ENCODE peak calls at places on chromosome 18, in seven cellular contexts. C is bronchial epithelial cell; H is lower leg skin; S is body of pancreas; K is neural progenitor cell; W is CD4-positive, CD25-positive, alpha-beta regulatory T cell; Q is GM12864. B is an unnamed sample.

GRCh38 chr18:25279961-25280360 is 72.0 kb downstream of the ZNF521 start:
- DNase-seq in C (no peak), H (no peak), S (no peak), K (no peak), W (no peak), Q (no peak), B (no peak)

GRCh38 chr18:35513181-35513932 is 15.6 kb upstream of the INO80C start:
- DNase-seq in C (peak), H (no peak), S (peak), K (peak), W (no peak), Q (no peak), B (peak)

GRCh38 chr18:63223837-63224236 is 95.7 kb downstream of the BCL2 start:
- DNase-seq in C (no peak), H (no peak), S (no peak), K (no peak), W (no peak), Q (no peak), B (no peak)

GRCh38 chr18:7273301-7273911 is 42.5 kb downstream of the LRRC30 start:
- DNase-seq in C (peak), H (peak), S (peak), K (peak), W (no peak), Q (no peak), B (peak)

GRCh38 chr18:47247833-47248609 is 3.4 kb downstream of the SKOR2 start:
- DNase-seq in C (no peak), H (no peak), S (no peak), K (peak), W (no peak), Q (no peak), B (no peak)

GRCh38 chr18:74714796-74715195 is 117.1 kb downstream of the ZNF407 start:
- DNase-seq in C (no peak), H (no peak), S (no peak), K (peak), W (no peak), Q (no peak), B (no peak)

GRCh38 chr18:11078491-11078890 is 70.9 kb downstream of the PIEZO2 start:
- DNase-seq in C (no peak), H (no peak), S (no peak), K (no peak), W (no peak), Q (no peak), B (no peak)

GRCh38 chr18:6951336-6952090 is 166.1 kb downstream of the LAMA1 start:
- DNase-seq in C (no peak), H (no peak), S (no peak), K (peak), W (no peak), Q (no peak), B (no peak)

GRCh38 chr18:75211721-75212625 is 1.4 kb downstream of the TSHZ1 start:
- DNase-seq in C (no peak), H (no peak), S (peak), K (peak), W (peak), Q (no peak), B (peak)

GRCh38 chr18:44651453-44651852 is 29.2 kb upstream of the SETBP1 start:
- DNase-seq in C (peak), H (no peak), S (no peak), K (no peak), W (no peak), Q (no peak), B (peak)

GRCh38 chr18:60978338-60978737 is 354.9 kb upstream of the CDH20 start:
- DNase-seq in C (peak), H (no peak), S (no peak), K (no peak), W (no peak), Q (no peak), B (no peak)

GRCh38 chr18:23871410-23871809 is 143.1 kb upstream of the TTC39C start:
- DNase-seq in C (peak), H (no peak), S (no peak), K (peak), W (peak), Q (no peak), B (no peak)

GRCh38 chr18:59725177-59725576 is 28.0 kb upstream of the CCBE1 start:
- DNase-seq in C (no peak), H (no peak), S (no peak), K (no peak), W (no peak), Q (no peak), B (no peak)

GRCh38 chr18:29156531-29156930 is 979.6 kb upstream of the CDH2 start:
- DNase-seq in C (peak), H (no peak), S (no peak), K (no peak), W (no peak), Q (no peak), B (no peak)

GRCh38 chr18:36023336-36023735 is 44.0 kb downstream of the RPRD1A start:
- DNase-seq in C (no peak), H (no peak), S (no peak), K (no peak), W (no peak), Q (no peak), B (no peak)

GRCh38 chr18:10239138-10239537 is 215.3 kb upstream of the APCDD1 start:
- DNase-seq in C (peak), H (peak), S (peak), K (no peak), W (no peak), Q (no peak), B (peak)

GRCh38 chr18:1393929-1394328 is 489.3 kb downstream of the ADCYAP1 start:
- DNase-seq in C (no peak), H (no peak), S (no peak), K (no peak), W (no peak), Q (no peak), B (no peak)

GRCh38 chr18:64207818-64208217 is 58.9 kb upstream of the LINC00305 start:
- DNase-seq in C (no peak), H (no peak), S (no peak), K (no peak), W (no peak), Q (no peak), B (no peak)

GRCh38 chr18:3984163-3984757 is 470.8 kb downstream of the DLGAP1 start:
- DNase-seq in C (peak), H (no peak), S (no peak), K (no peak), W (no peak), Q (no peak), B (no peak)

GRCh38 chr18:71583291-71583690 is 960.9 kb downstream of the CBLN2 start:
- DNase-seq in C (no peak), H (no peak), S (no peak), K (no peak), W (no peak), Q (no peak), B (no peak)

GRCh38 chr18:56294484-56295183 is 343.8 kb downstream of the TXNL1 start:
- DNase-seq in C (no peak), H (no peak), S (no peak), K (no peak), W (no peak), Q (no peak), B (no peak)

GRCh38 chr18:56831988-56832387 is 180.8 kb downstream of the WDR7 start:
- DNase-seq in C (no peak), H (no peak), S (no peak), K (peak), W (no peak), Q (no peak), B (no peak)

GRCh38 chr18:23067236-23067635 is 68.0 kb upstream of the CABLES1 start:
- DNase-seq in C (no peak), H (no peak), S (no peak), K (no peak), W (no peak), Q (peak), B (no peak)

GRCh38 chr18:3126457-3127097 is 93.2 kb downstream of the MYOM1 start:
- DNase-seq in C (peak), H (no peak), S (no peak), K (no peak), W (no peak), Q (no peak), B (no peak)

GRCh38 chr18:36901277-36901701 is 72.4 kb downstream of the KIAA1328 start:
- DNase-seq in C (no peak), H (no peak), S (no peak), K (no peak), W (no peak), Q (no peak), B (no peak)

GRCh38 chr18:5894613-5895299 is 566 bp downstream of the TMEM200C start:
- DNase-seq in C (no peak), H (no peak), S (peak), K (peak), W (no peak), Q (no peak), B (no peak)

GRCh38 chr18:8359076-8359475 is 250.2 kb upstream of the RAB12 start:
- DNase-seq in C (no peak), H (no peak), S (no peak), K (no peak), W (no peak), Q (no peak), B (no peak)

GRCh38 chr18:47397671-47398319 is 146.3 kb upstream of the SKOR2 start:
- DNase-seq in C (no peak), H (no peak), S (peak), K (peak), W (no peak), Q (no peak), B (no peak)

GRCh38 chr18:3449702-3450357 is at the start of gene TGIF1:
- DNase-seq in C (peak), H (peak), S (peak), K (peak), W (peak), Q (no peak), B (peak)

GRCh38 chr18:34023471-34023870 is 201.2 kb downstream of the NOL4 start:
- DNase-seq in C (peak), H (no peak), S (no peak), K (peak), W (no peak), Q (no peak), B (no peak)

GRCh38 chr18:79942786-79943607 is 8.5 kb downstream of the SLC66A2 start:
- DNase-seq in C (no peak), H (no peak), S (peak), K (no peak), W (no peak), Q (no peak), B (no peak)

GRCh38 chr18:25284861-25285574 is 66.9 kb downstream of the ZNF521 start:
- DNase-seq in C (no peak), H (no peak), S (no peak), K (peak), W (no peak), Q (no peak), B (peak)

GRCh38 chr18:67035026-67035425 is 431.1 kb upstream of the CDH19 start:
- DNase-seq in C (peak), H (no peak), S (no peak), K (no peak), W (no peak), Q (no peak), B (no peak)

GRCh38 chr18:657311-657997 is at the start of gene TYMS:
- DNase-seq in C (peak), H (no peak), S (peak), K (peak), W (peak), Q (no peak), B (no peak)

GRCh38 chr18:32252461-32252860 is 62.6 kb downstream of the MEP1B start:
- DNase-seq in C (no peak), H (no peak), S (no peak), K (no peak), W (no peak), Q (no peak), B (no peak)

GRCh38 chr18:7857562-7857961 is 290.4 kb downstream of the PTPRM start:
- DNase-seq in C (no peak), H (no peak), S (no peak), K (no peak), W (no peak), Q (no peak), B (no peak)

DNA sequence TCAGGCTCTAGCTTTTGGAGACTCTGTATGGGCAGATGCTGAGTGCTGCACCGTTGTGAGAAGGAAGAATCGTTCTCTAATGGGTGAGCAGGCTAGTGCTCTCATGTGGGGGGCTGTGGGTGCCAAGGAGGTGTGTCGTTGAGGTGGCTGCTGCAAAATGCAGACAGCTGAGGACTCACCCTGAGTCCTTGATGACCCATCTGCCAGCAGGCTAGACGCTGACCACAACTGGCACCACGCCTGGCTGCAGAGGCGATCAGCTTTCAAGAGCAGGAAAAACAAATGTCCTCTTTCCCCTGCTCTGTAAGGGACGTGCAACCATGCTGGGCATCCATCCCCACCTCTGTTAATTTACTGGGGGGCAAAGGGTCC is 48.2 kb downstream of the HAUS1 start:
- DNase-seq in C (peak), H (no peak), S (no peak), K (no peak), W (no peak), Q (no peak), B (no peak)
- H3K4me3 ChIP-seq in C (no peak), H (no peak), S (no peak), K (no peak), W (no peak), Q (no peak), B (no peak)

GRCh38 chr18:12309683-12310198 is 1.7 kb downstream of the TUBB6 start:
- DNase-seq in C (peak), H (no peak), S (no peak), K (no peak), W (no peak), Q (no peak), B (no peak)

GRCh38 chr18:12307871-12308385 is at the start of gene TUBB6:
- DNase-seq in C (peak), H (peak), S (peak), K (peak), W (no peak), Q (no peak), B (peak)

GRCh38 chr18:12307251-12307736 is 747 bp upstream of the TUBB6 start:
- DNase-seq in C (peak), H (peak), S (no peak), K (peak), W (no peak), Q (no peak), B (peak)

GRCh38 chr18:12306752-12307151 is 1.3 kb upstream of the TUBB6 start:
- DNase-seq in C (no peak), H (no peak), S (no peak), K (no peak), W (no peak), Q (no peak), B (no peak)

DNA sequence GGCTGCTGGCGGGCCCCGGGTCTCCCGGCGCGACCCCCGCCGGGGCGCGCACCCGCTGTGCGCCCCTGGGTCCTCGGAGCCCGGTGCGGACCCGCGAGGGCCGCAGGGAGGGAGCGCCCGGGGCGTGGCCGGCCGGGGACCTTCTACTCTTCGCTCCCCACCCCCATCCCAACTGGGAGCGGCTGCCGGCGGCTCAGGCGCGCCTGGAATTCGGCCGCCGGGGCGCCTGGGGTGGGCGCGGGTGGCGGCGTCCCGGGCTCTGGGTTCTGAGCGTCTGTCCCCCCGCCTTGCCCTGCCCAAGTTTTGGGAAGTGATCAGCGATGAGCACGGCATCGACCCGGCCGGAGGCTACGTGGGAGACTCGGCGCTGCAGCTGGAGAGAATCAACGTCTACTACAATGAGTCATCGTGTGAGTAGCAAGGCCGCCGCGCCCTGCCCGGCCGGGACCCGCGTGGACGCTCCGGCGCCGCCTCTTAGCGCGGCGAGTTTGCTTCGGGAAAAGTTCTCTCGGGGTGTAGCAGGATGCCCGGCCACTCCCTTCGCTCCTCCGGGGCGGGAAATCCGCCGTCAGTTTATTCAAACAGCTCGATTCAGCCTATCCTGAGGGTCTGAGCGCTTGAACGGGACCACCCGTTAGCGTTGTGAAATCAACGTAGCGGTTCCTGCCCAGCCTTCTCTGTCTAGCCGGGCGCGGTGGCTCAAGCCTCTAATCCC is 502 bp downstream of the TUBB6 start:
- DNase-seq in C (peak), H (peak), S (peak), K (peak), W (no peak), Q (no peak), B (peak)
- H3K4me3 ChIP-seq in C (peak), H (peak), S (peak), K (peak), W (no peak), Q (peak), B (peak)

GRCh38 chr18:48743046-48743445 is 204.2 kb downstream of the CTIF start:
- DNase-seq in C (no peak), H (peak), S (no peak), K (no peak), W (no peak), Q (no peak), B (peak)
- H3K4me3 ChIP-seq in C (no peak), H (no peak), S (no peak), K (no peak), W (no peak), Q (no peak), B (no peak)

DNA sequence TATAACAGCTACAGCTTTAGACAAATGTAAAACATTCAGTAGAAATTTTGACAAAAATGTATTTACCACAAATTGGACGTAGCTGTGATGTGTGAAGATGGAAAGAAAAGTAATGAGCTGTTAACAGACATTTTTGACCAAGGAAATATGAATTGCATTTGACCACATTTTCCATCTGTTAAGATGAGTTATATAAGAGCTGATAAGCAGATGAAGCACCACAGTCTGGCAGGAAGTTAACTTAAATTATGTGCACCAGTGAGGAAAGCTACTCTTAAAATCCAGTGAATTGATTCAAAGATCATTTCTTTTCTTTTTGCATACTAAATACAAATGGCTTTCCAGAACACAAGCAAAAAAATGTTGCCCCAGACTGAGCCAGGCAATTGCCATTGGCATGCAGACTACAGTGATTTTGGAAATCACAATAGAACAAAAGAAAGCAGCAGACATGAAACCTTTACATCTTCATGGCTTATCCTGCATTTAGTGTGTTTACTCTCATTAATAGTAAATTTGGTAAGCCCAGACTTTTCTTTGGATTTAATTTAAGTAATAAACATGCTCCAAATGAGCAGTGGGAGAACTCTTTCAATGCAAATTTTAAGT is 493.7 kb downstream of the TMX3 start:
- DNase-seq in C (no peak), H (no peak), S (no peak), K (peak), W (no peak), Q (no peak), B (no peak)
- H3K4me3 ChIP-seq in C (no peak), H (no peak), S (no peak), K (no peak), W (no peak), Q (no peak), B (no peak)

DNA sequence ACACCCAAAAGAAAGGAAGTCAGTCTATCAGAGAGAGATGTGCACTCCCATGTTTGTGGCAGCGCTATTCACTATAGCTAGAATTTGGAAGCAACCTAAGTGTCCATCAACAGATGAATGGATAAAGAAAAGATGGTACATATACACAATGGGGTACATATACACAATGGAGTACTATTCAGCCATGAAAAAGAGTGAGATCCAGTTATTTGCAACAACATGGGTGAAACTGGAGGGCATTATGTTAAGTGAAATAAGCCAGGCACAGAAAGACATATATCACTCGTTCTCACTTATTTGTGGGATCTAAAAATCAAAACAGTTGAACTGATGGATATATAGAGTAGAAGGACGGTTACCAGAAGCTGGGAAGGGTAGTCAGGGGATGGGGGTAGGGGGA is 99.9 kb upstream of the ZNF516 start:
- DNase-seq in C (no peak), H (no peak), S (no peak), K (no peak), W (no peak), Q (no peak), B (no peak)
- H3K4me3 ChIP-seq in C (no peak), H (no peak), S (no peak), K (no peak), W (no peak), Q (no peak), B (no peak)

DNA sequence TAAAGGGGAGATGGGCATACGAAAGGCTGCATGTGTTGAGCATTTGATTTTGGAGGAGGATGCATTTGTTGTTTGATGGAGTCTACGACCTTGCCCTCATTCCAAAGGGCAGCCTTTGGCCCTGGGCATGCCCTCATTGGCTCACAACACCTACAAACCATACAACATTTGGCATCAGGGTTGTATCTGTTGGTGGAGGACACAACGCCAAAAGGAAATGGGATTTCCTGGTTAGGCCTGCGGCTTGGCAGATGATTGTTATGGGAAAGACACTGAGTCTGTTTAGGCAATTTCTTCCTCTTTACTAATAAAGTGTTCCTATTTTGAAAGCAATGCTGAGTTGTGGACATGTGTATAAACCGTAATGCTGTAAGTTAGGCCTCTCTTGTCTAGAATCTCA is 246.9 kb downstream of the LDLRAD4 start:
- DNase-seq in C (no peak), H (no peak), S (no peak), K (no peak), W (no peak), Q (no peak), B (no peak)
- H3K4me3 ChIP-seq in C (no peak), H (no peak), S (no peak), K (no peak), W (peak), Q (peak), B (no peak)

B was measured in uterus.